ENCODE peak calls at places on chromosome 13, in seven cellular contexts. Q is stimulated activated CD4-positive, alpha-beta T cell treated with anti-CD3 and anti-CD28 coated beads, Interleukin-1b, Interleukin-23, amount 100 ng/mL, for 4 hours; M is kidney tubule cell; X is AG09319; F is ELF-1; V is left kidney; I is thoracic aorta. S is an unnamed sample.

GRCh38 chr13:33230178-33230881 is 55.2 kb downstream of the STARD13 start:
- DNase-seq in Q (no peak), M (peak; percentile 59), X (peak; percentile 78), F (no peak), V (no peak), I (no peak), S (no peak)

GRCh38 chr13:110396913-110397379 is 89.9 kb downstream of the COL4A2 start:
- DNase-seq in Q (no peak), M (peak; percentile 92), X (peak; percentile 99), F (no peak), V (no peak), I (peak; percentile 95), S (no peak)

GRCh38 chr13:84609716-84610115 is 727.4 kb upstream of the SLITRK1 start:
- DNase-seq in Q (no peak), M (peak; percentile 91), X (no peak), F (no peak), V (no peak), I (no peak), S (peak; percentile 4)

GRCh38 chr13:40453666-40454030 is 212.8 kb downstream of the FOXO1 start:
- DNase-seq in Q (no peak), M (no peak), X (no peak), F (peak; percentile 78), V (no peak), I (no peak), S (no peak)

GRCh38 chr13:113357529-113357928 is 6.4 kb downstream of the GRTP1 start:
- DNase-seq in Q (no peak), M (peak; percentile 84), X (no peak), F (no peak), V (no peak), I (no peak), S (no peak)

GRCh38 chr13:78602561-78603239 is 652 bp downstream of the POU4F1 start:
- DNase-seq in Q (no peak), M (no peak), X (no peak), F (peak; percentile 38), V (peak; percentile 48), I (no peak), S (no peak)

GRCh38 chr13:105513448-105513847 is 1022.0 kb downstream of the EFNB2 start:
- DNase-seq in Q (no peak), M (no peak), X (no peak), F (no peak), V (peak; percentile 30), I (no peak), S (no peak)

GRCh38 chr13:71964491-71965108 is 97.6 kb upstream of the DACH1 start:
- DNase-seq in Q (no peak), M (no peak), X (no peak), F (no peak), V (no peak), I (no peak), S (no peak)

GRCh38 chr13:53382008-53382407 is 353.4 kb downstream of the OLFM4 start:
- DNase-seq in Q (no peak), M (no peak), X (no peak), F (peak; percentile 17), V (no peak), I (no peak), S (no peak)

GRCh38 chr13:45872574-45872973 is 21.0 kb upstream of the SIAH3 start:
- DNase-seq in Q (no peak), M (no peak), X (no peak), F (no peak), V (peak; percentile 83), I (no peak), S (no peak)

GRCh38 chr13:52399708-52400107 is 6.3 kb downstream of the THSD1 start:
- DNase-seq in Q (no peak), M (no peak), X (no peak), F (no peak), V (no peak), I (no peak), S (no peak)

GRCh38 chr13:101942038-101942437 is 459.8 kb downstream of the FGF14 start:
- DNase-seq in Q (no peak), M (peak; percentile 64), X (no peak), F (no peak), V (peak; percentile 85), I (no peak), S (no peak)

GRCh38 chr13:28953714-28954113 is 133.6 kb downstream of the MTUS2 start:
- DNase-seq in Q (no peak), M (no peak), X (no peak), F (no peak), V (no peak), I (no peak), S (no peak)

GRCh38 chr13:113978741-113979481 is 5.0 kb upstream of the C13orf46 start:
- DNase-seq in Q (no peak), M (no peak), X (no peak), F (no peak), V (no peak), I (no peak), S (no peak)

GRCh38 chr13:114339779-114340534 is 25.7 kb downstream of the CHAMP1 start:
- DNase-seq in Q (no peak), M (peak; percentile 62), X (peak; percentile 28), F (no peak), V (peak; percentile 58), I (no peak), S (no peak)

GRCh38 chr13:111326981-111327642 is 6.7 kb downstream of the TEX29 start:
- DNase-seq in Q (no peak), M (no peak), X (no peak), F (no peak), V (no peak), I (no peak), S (no peak)

S was measured in HS-27A.